ENCODE peak calls at places on chromosomes 2 and 18, in eight cellular contexts. One of them, this sample, is unnamed.

GRCh38 chr18:11035814-11036213 is 113.6 kb downstream of the PIEZO2 start:
- DNase-seq in NCI-H748 treated with DMSO at 0.1 percent for 48 hours: no peak
- DNase-seq in mucosa of gallbladder: no peak
- DNase-seq in AG08395: no peak
- DNase-seq in Peyer's patch: no peak
- DNase-seq in GDM1: no peak
- DNase-seq in LHCN-M2: no peak
- DNase-seq in activated CD8-positive, alpha-beta memory T cell treated with anti-CD3 and anti-CD28 coated beads for 4 hours: no peak
- DNase-seq in this sample: no peak

GRCh38 chr2:128374001-128374710 is 55.5 kb upstream of the HS6ST1 start:
- DNase-seq in NCI-H748 treated with DMSO at 0.1 percent for 48 hours: no peak
- DNase-seq in mucosa of gallbladder: peak; percentile 39
- DNase-seq in AG08395: peak; percentile 93
- DNase-seq in Peyer's patch: peak; percentile 51
- DNase-seq in GDM1: no peak
- DNase-seq in LHCN-M2: no peak
- DNase-seq in activated CD8-positive, alpha-beta memory T cell treated with anti-CD3 and anti-CD28 coated beads for 4 hours: no peak
- DNase-seq in this sample: no peak

GRCh38 chr2:22375094-22375493 is 1009.9 kb upstream of the KLHL29 start:
- DNase-seq in NCI-H748 treated with DMSO at 0.1 percent for 48 hours: no peak
- DNase-seq in mucosa of gallbladder: no peak
- DNase-seq in AG08395: no peak
- DNase-seq in Peyer's patch: no peak
- DNase-seq in GDM1: no peak
- DNase-seq in LHCN-M2: no peak
- DNase-seq in activated CD8-positive, alpha-beta memory T cell treated with anti-CD3 and anti-CD28 coated beads for 4 hours: no peak
- DNase-seq in this sample: no peak

GRCh38 chr2:55364189-55365055 is 55.2 kb downstream of the CCDC88A start:
- DNase-seq in NCI-H748 treated with DMSO at 0.1 percent for 48 hours: no peak
- DNase-seq in mucosa of gallbladder: peak; percentile 56
- DNase-seq in AG08395: peak; percentile 85
- DNase-seq in Peyer's patch: no peak
- DNase-seq in GDM1: no peak
- DNase-seq in LHCN-M2: peak; percentile 91
- DNase-seq in activated CD8-positive, alpha-beta memory T cell treated with anti-CD3 and anti-CD28 coated beads for 4 hours: no peak
- DNase-seq in this sample: no peak

GRCh38 chr2:197915548-197916265 is 111.3 kb downstream of the PLCL1 start:
- DNase-seq in NCI-H748 treated with DMSO at 0.1 percent for 48 hours: no peak
- DNase-seq in mucosa of gallbladder: no peak
- DNase-seq in AG08395: peak; percentile 76
- DNase-seq in Peyer's patch: no peak
- DNase-seq in GDM1: no peak
- DNase-seq in LHCN-M2: peak; percentile 56
- DNase-seq in activated CD8-positive, alpha-beta memory T cell treated with anti-CD3 and anti-CD28 coated beads for 4 hours: no peak
- DNase-seq in this sample: no peak

GRCh38 chr2:151032741-151033152 is 228.9 kb downstream of the RBM43 start:
- DNase-seq in NCI-H748 treated with DMSO at 0.1 percent for 48 hours: no peak
- DNase-seq in mucosa of gallbladder: no peak
- DNase-seq in AG08395: peak; percentile 84
- DNase-seq in Peyer's patch: no peak
- DNase-seq in GDM1: no peak
- DNase-seq in LHCN-M2: peak; percentile 87
- DNase-seq in activated CD8-positive, alpha-beta memory T cell treated with anti-CD3 and anti-CD28 coated beads for 4 hours: no peak
- DNase-seq in this sample: no peak

GRCh38 chr18:46596119-46596518 is 60.9 kb downstream of the LOXHD1 start:
- DNase-seq in NCI-H748 treated with DMSO at 0.1 percent for 48 hours: no peak
- DNase-seq in mucosa of gallbladder: no peak
- DNase-seq in AG08395: no peak
- DNase-seq in Peyer's patch: no peak
- DNase-seq in GDM1: no peak
- DNase-seq in LHCN-M2: peak; percentile 1
- DNase-seq in activated CD8-positive, alpha-beta memory T cell treated with anti-CD3 and anti-CD28 coated beads for 4 hours: no peak
- DNase-seq in this sample: no peak

GRCh38 chr2:105797298-105797819 is 52.6 kb downstream of the NCK2 start:
- DNase-seq in NCI-H748 treated with DMSO at 0.1 percent for 48 hours: no peak
- DNase-seq in mucosa of gallbladder: peak; percentile 33
- DNase-seq in AG08395: no peak
- DNase-seq in Peyer's patch: peak; percentile 77
- DNase-seq in GDM1: peak; percentile 72
- DNase-seq in LHCN-M2: peak; percentile 29
- DNase-seq in activated CD8-positive, alpha-beta memory T cell treated with anti-CD3 and anti-CD28 coated beads for 4 hours: no peak
- DNase-seq in this sample: peak; percentile 78

GRCh38 chr2:168130302-168130701 is 117.1 kb downstream of the STK39 start:
- DNase-seq in NCI-H748 treated with DMSO at 0.1 percent for 48 hours: no peak
- DNase-seq in mucosa of gallbladder: no peak
- DNase-seq in AG08395: no peak
- DNase-seq in Peyer's patch: no peak
- DNase-seq in GDM1: no peak
- DNase-seq in LHCN-M2: no peak
- DNase-seq in activated CD8-positive, alpha-beta memory T cell treated with anti-CD3 and anti-CD28 coated beads for 4 hours: no peak
- DNase-seq in this sample: no peak

GRCh38 chr2:9753665-9754531 is 89.4 kb upstream of the TAF1B start:
- DNase-seq in NCI-H748 treated with DMSO at 0.1 percent for 48 hours: no peak
- DNase-seq in mucosa of gallbladder: no peak
- DNase-seq in AG08395: no peak
- DNase-seq in Peyer's patch: peak; percentile 66
- DNase-seq in GDM1: no peak
- DNase-seq in LHCN-M2: no peak
- DNase-seq in activated CD8-positive, alpha-beta memory T cell treated with anti-CD3 and anti-CD28 coated beads for 4 hours: peak; percentile 30
- DNase-seq in this sample: no peak

GRCh38 chr2:202566286-202566685 is 68.5 kb upstream of the FAM117B start:
- DNase-seq in NCI-H748 treated with DMSO at 0.1 percent for 48 hours: no peak
- DNase-seq in mucosa of gallbladder: no peak
- DNase-seq in AG08395: no peak
- DNase-seq in Peyer's patch: no peak
- DNase-seq in GDM1: no peak
- DNase-seq in LHCN-M2: no peak
- DNase-seq in activated CD8-positive, alpha-beta memory T cell treated with anti-CD3 and anti-CD28 coated beads for 4 hours: no peak
- DNase-seq in this sample: no peak

GRCh38 chr2:191748050-191748449 is 70.1 kb downstream of the NABP1 start:
- DNase-seq in NCI-H748 treated with DMSO at 0.1 percent for 48 hours: no peak
- DNase-seq in mucosa of gallbladder: no peak
- DNase-seq in AG08395: peak; percentile 17
- DNase-seq in Peyer's patch: no peak
- DNase-seq in GDM1: no peak
- DNase-seq in LHCN-M2: peak; percentile 40
- DNase-seq in activated CD8-positive, alpha-beta memory T cell treated with anti-CD3 and anti-CD28 coated beads for 4 hours: no peak
- DNase-seq in this sample: no peak

GRCh38 chr2:226123307-226123706 is 676.3 kb downstream of the IRS1 start:
- DNase-seq in NCI-H748 treated with DMSO at 0.1 percent for 48 hours: no peak
- DNase-seq in mucosa of gallbladder: no peak
- DNase-seq in AG08395: peak; percentile 30
- DNase-seq in Peyer's patch: no peak
- DNase-seq in GDM1: no peak
- DNase-seq in LHCN-M2: peak; percentile 34
- DNase-seq in activated CD8-positive, alpha-beta memory T cell treated with anti-CD3 and anti-CD28 coated beads for 4 hours: no peak
- DNase-seq in this sample: no peak